ENCODE peak calls at places on chromosomes 1 and 21, in four cellular contexts. U is cardiac fibroblast, G is NCI-H526, L is ACHN. M is an unnamed sample.

GRCh38 chr21:17119466-17120297 is 393.2 kb upstream of the CXADR start:
- DNase-seq in U (no peak), G (no peak), L (no peak), M (no peak)

GRCh38 chr1:39646232-39647081 is 7.0 kb upstream of the HEYL start:
- DNase-seq in U (peak), G (no peak), L (no peak), M (peak)

GRCh38 chr1:151131832-151132675 is 14.4 kb downstream of the SEMA6C start:
- DNase-seq in U (peak), G (peak), L (no peak), M (no peak)

GRCh38 chr1:19735419-19736127 is 64.1 kb downstream of the TMCO4 start:
- DNase-seq in U (peak), G (no peak), L (peak), M (peak)

GRCh38 chr1:1891349-1892078 is 627 bp upstream of the GNB1 start:
- DNase-seq in U (peak), G (peak), L (peak), M (peak)

GRCh38 chr1:100921110-100921706 is 25.3 kb downstream of the SLC30A7 start:
- DNase-seq in U (peak), G (peak), L (peak), M (no peak)

GRCh38 chr1:24266398-24266941 is 52.7 kb upstream of the GRHL3 start:
- DNase-seq in U (peak), G (no peak), L (peak), M (no peak)

GRCh38 chr21:45972716-45973474 is 8.7 kb upstream of the COL6A1 start:
- DNase-seq in U (peak), G (no peak), L (no peak), M (peak)

GRCh38 chr1:242411906-242412305 is 112.6 kb downstream of the PLD5 start:
- DNase-seq in U (no peak), G (no peak), L (no peak), M (no peak)

GRCh38 chr1:43833013-43833412 is 100.6 kb upstream of the ARTN start:
- DNase-seq in U (no peak), G (no peak), L (no peak), M (no peak)

GRCh38 chr1:81801032-81801833 is 499 bp downstream of the ADGRL2 start:
- DNase-seq in U (peak), G (peak), L (peak), M (peak)

GRCh38 chr1:71492298-71493041 is 411.6 kb upstream of the ZRANB2 start:
- DNase-seq in U (peak), G (no peak), L (no peak), M (no peak)

GRCh38 chr21:16176570-16176969 is 446.8 kb downstream of the USP25 start:
- DNase-seq in U (peak), G (no peak), L (no peak), M (no peak)

GRCh38 chr1:39672551-39672947 is 642 bp upstream of the NT5C1A start:
- DNase-seq in U (no peak), G (peak), L (peak), M (no peak)

GRCh38 chr1:150479370-150479769 is 7.8 kb upstream of the TARS2 start:
- DNase-seq in U (no peak), G (no peak), L (no peak), M (no peak)